ENCODE peak calls at places on chromosomes 4 and X, in four cellular contexts. V is GM12878, N is fibroblast of lung, G is IMR-90. K is an unnamed sample.

GRCh38 chr4:148946271-148946670 is 504.1 kb upstream of the NR3C2 start:
- DNase-seq in V (no peak), G (no peak), N (peak), K (no peak)

GRCh38 chr4:79682801-79683217 is 274.8 kb upstream of the GK2 start:
- DNase-seq in V (no peak), N (peak), G (peak), K (no peak)

GRCh38 chr4:71171592-71171991 is 167.2 kb upstream of the SLC4A4 start:
- DNase-seq in N (no peak), G (no peak), V (no peak), K (no peak)

GRCh38 chr4:11436673-11437072 is 8.0 kb upstream of the HS3ST1 start:
- DNase-seq in N (no peak), V (no peak), G (no peak), K (no peak)

GRCh38 chrX:46551494-46552128 is 6.4 kb upstream of the ZNF674 start:
- DNase-seq in G (peak), N (peak), V (no peak), K (no peak)

GRCh38 chrX:39724544-39724943 is 373.2 kb downstream of the BCOR start:
- DNase-seq in V (no peak), N (no peak), G (no peak), K (no peak)

GRCh38 chr4:143402776-143403550 is 66.3 kb downstream of the GAB1 start:
- DNase-seq in N (no peak), V (no peak), G (no peak), K (no peak)

GRCh38 chr4:8866828-8867623 is 4.6 kb downstream of the HMX1 start:
- DNase-seq in G (no peak), N (no peak), V (no peak), K (no peak)

GRCh38 chr4:17059192-17059634 is 160.8 kb upstream of the LDB2 start:
- DNase-seq in V (no peak), N (no peak), G (peak), K (peak)

GRCh38 chr4:3436798-3437581 is 4.8 kb upstream of the HGFAC start:
- DNase-seq in N (peak), V (peak), G (peak), K (peak)

GRCh38 chrX:56726609-56727008 is 2.4 kb upstream of the NBDY start:
- DNase-seq in V (no peak), N (peak), G (peak), K (peak)

GRCh38 chrX:56728752-56729151 is 291 bp upstream of the NBDY start:
- DNase-seq in N (peak), V (no peak), G (peak), K (peak)

GRCh38 chrX:56729152-56729557 is at the start of gene NBDY:
- DNase-seq in G (peak), V (no peak), N (peak), K (peak)

GRCh38 chrX:56727531-56727930 is 1.5 kb upstream of the NBDY start:
- DNase-seq in N (no peak), V (no peak), G (no peak), K (no peak)

GRCh38 chrX:56728321-56728720 is 722 bp upstream of the NBDY start:
- DNase-seq in N (peak), G (no peak), V (no peak), K (peak)
- H3K4me3 ChIP-seq in N (peak), G (no peak), V (peak), K (peak)

GRCh38 chr4:986949-987688 is at the start of gene IDUA:
- DNase-seq in V (no peak), N (peak), G (peak), K (peak)

GRCh38 chr4:989722-990471 is 3.1 kb downstream of the IDUA start:
- DNase-seq in V (no peak), N (no peak), G (no peak), K (no peak)

GRCh38 chr4:986428-986948 is 356 bp upstream of the IDUA start:
- DNase-seq in V (no peak), N (no peak), G (no peak), K (no peak)

GRCh38 chr4:988726-989721 is 2.2 kb downstream of the IDUA start:
- DNase-seq in N (no peak), G (no peak), V (no peak), K (peak)

GRCh38 chr4:987689-988513 is 1.1 kb downstream of the IDUA start:
- DNase-seq in G (no peak), V (no peak), N (no peak), K (no peak)
- TF ChIP-seq CTCF in G (no peak), V (no peak), N (no peak), K (no peak)

GRCh38 chrX:47940448-47940847 is 63.3 kb downstream of the ZNF182 start:
- DNase-seq in N (no peak), V (no peak), G (no peak), K (no peak)
- H3K4me3 ChIP-seq in N (no peak), V (no peak), G (no peak), K (no peak)

DNA sequence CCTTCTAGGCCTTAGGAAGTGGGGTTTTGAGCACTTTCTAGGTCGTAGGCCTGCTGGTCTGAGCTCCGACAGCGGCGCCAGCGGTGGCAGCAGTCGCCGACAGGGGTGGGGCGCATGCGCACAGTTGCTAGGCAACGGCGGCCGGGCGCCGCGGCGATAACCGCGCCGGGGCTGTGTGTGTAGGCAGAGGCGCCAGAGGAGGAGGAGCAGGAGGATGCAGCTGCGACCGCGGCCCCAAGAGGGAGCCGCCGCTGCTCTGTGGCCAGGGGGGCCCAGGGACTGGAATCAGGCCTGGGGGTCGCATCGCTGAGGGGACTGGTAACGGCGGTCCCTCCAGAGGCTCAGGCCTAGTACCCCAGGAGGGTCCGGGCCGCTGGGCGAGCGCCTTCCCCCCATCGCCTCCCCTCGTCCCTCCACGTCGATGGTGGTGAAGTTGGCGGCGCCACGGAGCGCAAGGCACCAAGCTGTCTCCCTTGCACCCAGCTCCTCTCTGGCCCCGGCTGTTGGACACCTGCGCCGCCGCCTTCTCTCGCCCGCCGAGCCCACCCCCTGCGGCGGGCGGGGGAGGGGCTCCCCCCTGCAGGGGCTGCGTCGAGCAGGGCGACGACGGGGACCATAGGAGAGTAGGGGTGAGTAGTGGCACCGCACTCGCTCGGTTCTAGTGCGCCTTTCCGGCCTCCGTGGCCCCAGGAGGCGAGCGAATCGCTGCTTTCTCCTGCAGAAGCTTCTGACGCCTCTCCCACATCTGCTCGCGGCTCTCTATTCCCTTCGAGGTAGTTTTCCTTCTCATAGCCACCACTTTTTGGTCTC is 58.6 kb upstream of the ZC4H2 start:
- DNase-seq in G (peak), N (peak), V (no peak), K (peak)
- TF ChIP-seq CTCF in G (peak), N (peak), V (no peak), K (peak)

DNA sequence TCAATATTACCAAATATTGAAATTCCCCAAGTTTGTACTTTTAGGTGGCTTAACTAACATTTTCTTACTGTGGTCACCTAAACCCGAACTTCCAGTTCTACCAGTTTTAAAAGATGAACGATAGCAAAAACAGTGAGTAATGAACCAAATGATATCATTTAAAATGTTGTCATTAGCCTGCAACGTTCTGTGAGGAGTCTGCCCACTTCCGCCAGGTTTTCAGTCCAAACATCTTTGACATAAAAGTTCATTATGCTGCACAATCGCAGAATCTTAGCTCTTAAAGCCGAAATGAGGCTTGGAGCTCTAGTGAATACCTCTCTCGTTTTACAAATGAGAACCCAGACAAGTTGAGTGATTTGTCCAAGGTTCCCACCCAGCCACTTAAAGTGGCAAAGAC is 762 bp downstream of the PIGA start:
- DNase-seq in N (peak), V (no peak), G (peak), K (no peak)
- H3K4me3 ChIP-seq in N (peak), V (peak), G (peak), K (peak)

GRCh38 chrX:81120936-81121351 is 80.8 kb downstream of the HMGN5 start:
- DNase-seq in V (peak), N (peak), G (peak), K (peak)
- TF ChIP-seq CTCF in V (peak), N (peak), G (peak), K (peak)

GRCh38 chrX:56784666-56785065 is 55.6 kb downstream of the NBDY start:
- DNase-seq in V (no peak), G (no peak), N (no peak), K (no peak)

GRCh38 chrX:56783450-56783831 is 54.4 kb downstream of the NBDY start:
- DNase-seq in N (no peak), V (peak), G (peak), K (no peak)

GRCh38 chrX:56783996-56784620 is 55.1 kb downstream of the NBDY start:
- DNase-seq in N (no peak), V (no peak), G (no peak), K (no peak)

GRCh38 chrX:56782362-56782761 is 53.3 kb downstream of the NBDY start:
- DNase-seq in G (no peak), V (no peak), N (no peak), K (no peak)

DNA sequence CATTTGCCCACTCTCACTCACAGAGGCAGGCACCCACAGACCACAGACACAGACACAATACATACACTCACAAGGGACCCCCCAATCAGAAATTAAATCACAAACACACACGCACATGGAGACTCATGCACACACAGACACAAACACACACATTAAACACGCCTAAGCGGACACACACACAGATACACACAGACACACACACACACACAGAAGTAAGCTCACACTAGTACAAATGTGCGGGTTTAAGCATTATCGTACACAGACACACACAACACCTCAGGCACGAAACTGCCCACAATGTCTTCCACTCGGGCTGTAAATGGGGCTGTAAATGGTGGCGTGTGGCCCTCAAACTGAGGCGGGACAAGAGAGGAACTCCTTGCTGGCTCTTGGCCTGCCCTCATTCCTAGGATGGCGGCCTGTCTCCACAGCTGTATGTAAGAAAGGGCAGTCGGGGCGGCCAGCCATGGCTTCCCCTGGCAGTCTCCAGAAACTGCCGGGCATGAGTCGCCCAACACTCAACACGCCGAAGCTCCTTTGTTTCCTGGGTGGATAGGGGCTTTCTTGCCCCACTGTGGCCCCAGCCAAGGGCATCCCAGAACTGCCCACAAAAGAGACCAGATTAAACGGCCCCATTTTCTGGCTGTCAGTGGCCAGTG is 53.9 kb downstream of the NBDY start:
- DNase-seq in G (no peak), N (no peak), V (no peak), K (no peak)
- H3K4me3 ChIP-seq in G (no peak), N (no peak), V (peak), K (no peak)

GRCh38 chrX:131543774-131544173 is at the start of gene OR13H1:
- DNase-seq in V (no peak), N (no peak), G (no peak), K (no peak)

GRCh38 chrX:131548994-131549393 is 5.1 kb downstream of the OR13H1 start:
- DNase-seq in N (no peak), V (no peak), G (no peak), K (no peak)

DNA sequence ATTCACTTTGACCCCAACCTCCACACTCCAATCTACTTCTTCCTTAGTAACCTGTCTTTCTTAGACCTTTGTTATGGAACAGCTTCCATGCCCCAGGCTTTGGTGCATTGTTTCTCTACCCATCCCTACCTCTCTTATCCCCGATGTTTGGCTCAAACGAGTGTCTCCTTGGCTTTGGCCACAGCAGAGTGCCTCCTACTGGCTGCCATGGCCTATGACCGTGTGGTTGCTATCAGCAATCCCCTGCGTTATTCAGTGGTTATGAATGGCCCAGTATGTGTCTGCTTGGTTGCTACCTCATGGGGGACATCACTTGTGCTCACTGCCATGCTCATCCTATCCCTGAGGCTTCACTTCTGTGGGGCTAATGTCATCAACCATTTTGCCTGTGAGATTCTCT is 344 bp downstream of the OR13H1 start:
- DNase-seq in V (no peak), N (no peak), G (no peak), K (no peak)
- TF ChIP-seq CTCF in V (no peak), N (no peak), G (no peak), K (no peak)

K was measured in foreskin fibroblast.